ENCODE peak calls at places on chromosomes 16 and 17, in five cellular contexts. I is body of pancreas, X is K562, F is adrenal gland, Y is esophagus squamous epithelium. E is an unnamed sample. For H3K9me3 and H3K4me1, the result is how much of the 10 kb centered on the place peaks cover.

GRCh38 chr17:38352245-38353083 is 820 bp downstream of the SOCS7 start:
- DNase-seq in I (peak), X (peak), F (peak), Y (no peak), E (peak)

GRCh38 chr17:41710472-41711090 is 1.6 kb upstream of the GAST start:
- DNase-seq in I (peak), X (peak), F (no peak), Y (no peak), E (no peak)

GRCh38 chr17:50908140-50908859 is 42.1 kb upstream of the TOB1 start:
- DNase-seq in I (no peak), X (no peak), F (no peak), Y (no peak), E (no peak)

GRCh38 chr16:73231969-73232554 is 184.1 kb upstream of the ZFHX3 start:
- DNase-seq in I (peak), X (no peak), F (no peak), Y (no peak), E (no peak)

GRCh38 chr17:46139365-46140210 is 53.6 kb downstream of the KANSL1 start:
- DNase-seq in I (no peak), X (no peak), F (no peak), Y (no peak), E (no peak)

GRCh38 chr16:2773188-2773968 is 3.7 kb downstream of the ELOB start:
- DNase-seq in I (peak), X (no peak), F (no peak), Y (no peak), E (no peak)

GRCh38 chr17:15942207-15942833 is 2.6 kb upstream of the ADORA2B start:
- DNase-seq in I (no peak), X (no peak), F (no peak), Y (no peak), E (no peak)

GRCh38 chr17:21015564-21015963 is 27.2 kb downstream of the USP22 start:
- DNase-seq in I (no peak), X (no peak), F (no peak), Y (no peak), E (no peak)

GRCh38 chr17:65154770-65155589 is 17.8 kb downstream of the RGS9 start:
- DNase-seq in I (no peak), X (no peak), F (no peak), Y (no peak), E (no peak)

GRCh38 chr17:3026125-3026855 is 37.1 kb downstream of the OR1D5 start:
- DNase-seq in I (no peak), X (no peak), F (no peak), Y (no peak), E (no peak)

GRCh38 chr16:27470567-27471431 is 68.8 kb downstream of the IL21R start:
- DNase-seq in I (no peak), X (peak), F (peak), Y (no peak), E (no peak)

GRCh38 chr17:29102046-29102445 is 59.1 kb downstream of the PIPOX start:
- DNase-seq in I (no peak), X (no peak), F (no peak), Y (no peak), E (no peak)

GRCh38 chr16:630024-630814 is 566 bp upstream of the WFIKKN1 start:
- DNase-seq in I (no peak), X (no peak), F (peak), Y (no peak), E (peak)

GRCh38 chr17:32912218-32912897 is 15.6 kb upstream of the TMEM98 start:
- DNase-seq in I (peak), X (peak), F (peak), Y (no peak), E (peak)

GRCh38 chr17:64750891-64751677 is 89.0 kb upstream of the SMURF2 start:
- DNase-seq in I (no peak), X (no peak), F (no peak), Y (no peak), E (no peak)

GRCh38 chr17:7888184-7888920 is at the start of gene CHD3:
- DNase-seq in I (peak), X (no peak), F (no peak), Y (no peak), E (no peak)

GRCh38 chr16:89871895-89872294 is 1.5 kb upstream of the TCF25 start:
- DNase-seq in I (no peak), X (no peak), F (no peak), Y (no peak), E (no peak)

GRCh38 chr17:55641559-55642160 is 81.0 kb downstream of the TMEM100 start:
- DNase-seq in I (peak), X (peak), F (peak), Y (no peak), E (peak)

GRCh38 chr16:51049678-51050378 is 101.2 kb downstream of the SALL1 start:
- DNase-seq in I (no peak), X (peak), F (no peak), Y (no peak), E (no peak)

GRCh38 chr16:57926041-57926440 is 44.9 kb downstream of the CNGB1 start:
- DNase-seq in I (no peak), X (no peak), F (no peak), Y (no peak), E (no peak)

GRCh38 chr17:45309400-45309799 is 7.4 kb downstream of the MAP3K14 start:
- DNase-seq in I (no peak), X (no peak), F (no peak), Y (no peak), E (no peak)

GRCh38 chr17:58487589-58488427 is at the start of gene HSF5:
- DNase-seq in I (peak), X (no peak), F (no peak), Y (no peak), E (peak)

GRCh38 chr17:63406689-63407330 is 39.3 kb downstream of the CYB561 start:
- DNase-seq in I (peak), X (peak), F (peak), Y (peak), E (peak)

GRCh38 chr16:19499006-19499405 is 22.9 kb downstream of the GDE1 start:
- DNase-seq in I (no peak), X (no peak), F (no peak), Y (no peak), E (no peak)

GRCh38 chr16:86942469-86943175 is 364.3 kb downstream of the FOXL1 start:
- DNase-seq in I (no peak), X (no peak), F (no peak), Y (no peak), E (no peak)

GRCh38 chr17:3962217-3963069 is 1.8 kb downstream of the ATP2A3 start:
- DNase-seq in I (no peak), X (no peak), F (no peak), Y (no peak), E (no peak)

GRCh38 chr17:2905269-2905668 is 109.0 kb downstream of the RAP1GAP2 start:
- DNase-seq in I (no peak), X (no peak), F (no peak), Y (no peak), E (no peak)

GRCh38 chr17:17781591-17782424 is 55.0 kb downstream of the SREBF1 start:
- DNase-seq in I (peak), X (no peak), F (peak), Y (no peak), E (peak)

GRCh38 chr16:1535391-1536291 is 2.2 kb downstream of the TMEM204 start:
- DNase-seq in I (no peak), X (peak), F (no peak), Y (no peak), E (no peak)

GRCh38 chr17:3851461-3852100 is 5.5 kb upstream of the NCBP3 start:
- DNase-seq in I (no peak), X (no peak), F (no peak), Y (no peak), E (no peak)

GRCh38 chr16:4435668-4436067 is 10.0 kb downstream of the DNAJA3 start:
- DNase-seq in I (no peak), X (no peak), F (no peak), Y (no peak), E (no peak)

GRCh38 chr17:2071421-2072281 is 16.7 kb downstream of the HIC1 start:
- DNase-seq in I (no peak), X (no peak), F (peak), Y (no peak), E (no peak)

GRCh38 chr16:19104591-19104990 is 9.2 kb upstream of the ITPRIPL2 start:
- DNase-seq in I (no peak), X (no peak), F (no peak), Y (no peak), E (no peak)

GRCh38 chr17:65530158-65530984 is 31.1 kb downstream of the AXIN2 start:
- DNase-seq in I (no peak), X (no peak), F (peak), Y (no peak), E (no peak)

GRCh38 chr16:60640038-60640437 is 1396.2 kb downstream of the CDH8 start:
- DNase-seq in I (no peak), X (no peak), F (no peak), Y (no peak), E (no peak)

GRCh38 chr17:47694818-47695663 is 1.1 kb downstream of the TBKBP1 start:
- DNase-seq in I (peak), X (peak), F (peak), Y (no peak), E (peak)

GRCh38 chr17:47692895-47693666 is 880 bp upstream of the TBKBP1 start:
- DNase-seq in I (peak), X (no peak), F (no peak), Y (no peak), E (no peak)

GRCh38 chr17:47693667-47694017 is 319 bp upstream of the TBKBP1 start:
- DNase-seq in I (no peak), X (peak), F (no peak), Y (no peak), E (no peak)

GRCh38 chr17:47695664-47696376 is 1.9 kb downstream of the TBKBP1 start:
- DNase-seq in I (no peak), X (no peak), F (no peak), Y (no peak), E (no peak)

DNA sequence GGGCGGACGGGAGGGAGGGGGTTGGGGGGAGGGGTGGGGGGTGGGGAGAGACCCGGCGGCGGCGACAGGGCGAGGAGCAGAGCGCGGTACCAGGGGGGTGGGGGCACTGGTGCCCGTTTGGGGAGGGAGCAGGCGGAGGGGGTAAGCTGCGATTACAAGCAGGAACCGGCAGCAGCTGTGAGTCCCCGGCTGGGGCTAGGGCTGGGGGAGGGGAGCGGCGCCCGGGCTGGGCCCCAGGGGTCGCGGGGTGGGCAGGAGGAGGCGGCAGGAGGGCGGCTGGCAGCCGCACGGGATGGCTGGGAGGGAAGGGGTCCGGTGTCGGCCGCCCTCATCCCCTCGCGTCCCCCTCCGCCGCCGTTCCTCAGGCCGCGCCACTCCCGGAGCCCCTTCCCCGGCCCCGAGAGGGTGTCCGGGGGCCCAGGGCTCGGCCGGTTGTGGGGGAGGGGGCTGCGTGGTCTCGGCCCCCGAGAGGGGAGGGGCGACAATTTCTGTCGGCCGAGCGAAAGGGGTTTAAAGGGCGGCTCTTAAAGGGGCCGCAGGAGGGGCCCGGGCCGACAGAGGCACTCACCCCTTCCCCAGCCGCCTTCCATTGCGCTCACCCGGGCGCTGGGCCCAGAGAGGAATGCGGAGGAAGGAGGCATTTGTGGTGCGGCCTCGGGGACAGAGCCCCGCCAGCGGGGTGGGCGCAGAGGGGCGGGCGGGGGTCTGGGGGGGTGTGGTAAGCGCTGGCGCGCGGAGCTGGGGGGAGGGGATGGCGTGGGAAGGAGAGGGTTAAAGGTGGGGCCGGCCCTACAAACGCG is at the start of gene TBKBP1:
- DNase-seq in I (peak), X (peak), F (peak), Y (no peak), E (peak)
- TF ChIP-seq POLR2A in I (no peak), X (no peak), F (no peak), Y (no peak), E (no peak)

DNA sequence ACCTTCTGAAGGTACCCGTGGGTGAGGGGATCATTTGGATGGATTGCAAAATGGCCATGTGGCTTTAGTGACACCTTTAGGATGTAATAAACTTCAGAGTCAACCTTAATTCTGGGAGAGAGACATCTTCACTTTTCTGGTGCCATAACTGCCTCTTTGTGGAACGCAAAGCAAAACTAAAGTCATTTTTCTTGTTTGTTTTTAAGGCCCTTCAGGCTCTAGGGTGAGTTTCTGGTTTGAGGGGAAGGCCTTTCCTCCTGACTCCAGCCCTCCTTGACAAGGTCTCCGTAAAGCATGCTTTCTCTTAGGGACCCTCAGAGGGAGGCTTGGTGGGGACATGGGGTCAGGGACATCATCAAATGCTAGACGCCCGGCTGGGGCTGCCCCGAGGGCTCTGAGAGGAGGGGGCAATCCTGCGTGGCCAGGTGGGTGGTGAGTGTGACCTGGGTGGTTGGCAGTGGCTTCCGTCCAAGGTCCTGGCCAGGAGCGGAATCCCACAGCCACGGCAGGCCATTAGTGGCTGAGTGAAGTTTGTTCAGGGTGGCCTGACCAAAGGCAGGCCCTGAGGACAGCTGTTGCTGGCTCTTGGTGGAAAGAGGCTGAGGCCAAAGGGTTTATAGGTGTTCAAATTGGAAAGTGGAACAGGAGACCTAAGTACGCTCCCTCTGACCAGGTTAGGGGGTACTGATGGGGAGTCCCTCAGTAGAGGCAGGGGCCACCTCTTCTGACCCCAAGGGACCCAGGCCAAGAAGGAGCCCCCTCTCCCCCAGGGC is 112.2 kb downstream of the METRNL start:
- DNase-seq in I (peak), X (no peak), F (peak), Y (no peak), E (no peak)
- H3K9me3 ChIP-seq in I (under half), X (under half), F (under half), Y (under half), E (under half)

GRCh38 chr17:81044428-81044763 is 9.4 kb downstream of the BAIAP2 start:
- DNase-seq in I (no peak), X (no peak), F (no peak), Y (no peak), E (no peak)

GRCh38 chr17:81045590-81046095 is 10.7 kb downstream of the BAIAP2 start:
- DNase-seq in I (no peak), X (no peak), F (no peak), Y (no peak), E (no peak)

GRCh38 chr17:81043725-81044427 is 8.9 kb downstream of the BAIAP2 start:
- DNase-seq in I (peak), X (no peak), F (no peak), Y (no peak), E (no peak)

GRCh38 chr17:81046131-81046769 is 11.3 kb downstream of the BAIAP2 start:
- DNase-seq in I (no peak), X (no peak), F (no peak), Y (no peak), E (no peak)

GRCh38 chr17:81044764-81045589 is 10.0 kb downstream of the BAIAP2 start:
- DNase-seq in I (peak), X (no peak), F (peak), Y (no peak), E (peak)
- H3K4me1 ChIP-seq in I (under half), X (under half), F (under half), Y (half or more), E (under half)

DNA sequence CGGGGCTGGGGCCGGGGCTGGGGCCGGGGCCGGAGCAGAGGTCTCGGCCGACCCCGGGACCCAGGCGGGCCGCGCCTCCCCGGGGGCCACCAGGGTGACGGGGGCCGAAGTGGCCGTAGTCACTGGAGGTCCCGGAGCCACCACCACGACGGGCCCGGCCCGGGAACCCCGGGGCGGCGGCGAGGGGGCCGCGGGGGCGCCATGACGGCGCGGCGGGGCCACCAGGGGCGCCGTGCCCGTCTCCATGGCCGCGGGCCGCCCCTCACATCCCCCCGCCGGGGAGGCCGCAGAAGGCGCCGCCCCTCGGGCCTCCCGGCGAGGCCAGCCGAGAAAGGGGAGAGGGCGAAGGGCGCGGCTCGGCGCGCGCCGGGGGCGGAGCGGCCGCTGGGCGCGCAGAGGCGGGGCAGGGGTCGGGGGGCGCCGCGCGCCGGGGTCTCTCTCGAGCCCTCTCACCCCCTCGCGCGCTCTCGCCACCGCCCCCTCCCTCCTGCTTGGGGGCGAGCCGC is 303 bp downstream of the TBC1D10B start:
- DNase-seq in I (no peak), X (peak), F (no peak), Y (no peak), E (no peak)
- TF ChIP-seq POLR2A in I (peak), X (no peak), F (no peak), Y (no peak), E (no peak)

DNA sequence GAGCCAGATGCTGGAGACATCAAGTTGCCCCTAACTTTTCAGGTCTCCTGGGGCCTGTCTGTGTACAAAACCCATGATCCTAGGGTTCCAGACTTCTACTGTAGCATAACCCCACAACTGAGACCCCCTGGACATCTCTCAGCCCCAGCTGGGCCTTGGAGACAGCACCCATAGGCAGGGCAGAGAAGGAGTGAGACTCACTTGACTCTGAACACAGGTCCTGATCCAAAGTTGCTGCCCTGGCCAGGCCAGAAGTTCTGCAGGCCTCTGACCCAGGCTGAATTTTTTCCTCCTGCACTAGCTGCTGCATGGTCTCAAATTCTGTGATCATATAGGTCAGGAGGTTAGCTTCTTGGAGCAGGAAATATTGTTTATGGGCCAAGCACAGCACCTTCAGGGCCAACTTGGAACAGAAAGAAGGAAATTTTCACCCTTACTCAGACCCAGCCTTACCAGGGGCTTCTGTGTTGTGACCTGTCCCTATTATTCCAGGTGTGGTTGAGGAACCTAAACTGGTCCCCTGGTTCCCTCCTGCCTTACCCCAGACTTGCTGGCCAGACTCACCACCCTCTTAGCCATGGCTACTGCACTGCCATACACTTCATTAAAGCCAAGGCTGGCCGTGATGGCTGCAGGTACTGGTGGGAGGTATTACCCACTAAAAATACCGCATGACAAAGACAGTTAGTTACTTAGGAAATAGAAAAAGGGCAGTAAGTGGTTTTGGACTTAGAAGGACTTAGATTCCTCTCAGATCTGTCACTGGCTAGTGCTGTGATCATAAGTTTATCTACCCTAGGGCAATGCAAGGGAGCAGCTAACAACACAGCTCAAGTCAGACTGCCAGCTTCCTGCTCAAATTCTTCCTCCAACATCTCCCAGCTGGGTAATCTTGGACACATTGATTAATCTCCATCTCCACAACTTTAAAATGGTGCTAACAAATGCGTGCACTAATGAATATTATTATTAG is 2180.1 kb downstream of the TP53TG3F start:
- DNase-seq in I (no peak), X (no peak), F (no peak), Y (no peak), E (no peak)
- H3K9me3 ChIP-seq in I (under half), X (under half), F (under half), Y (under half), E (under half)

DNA sequence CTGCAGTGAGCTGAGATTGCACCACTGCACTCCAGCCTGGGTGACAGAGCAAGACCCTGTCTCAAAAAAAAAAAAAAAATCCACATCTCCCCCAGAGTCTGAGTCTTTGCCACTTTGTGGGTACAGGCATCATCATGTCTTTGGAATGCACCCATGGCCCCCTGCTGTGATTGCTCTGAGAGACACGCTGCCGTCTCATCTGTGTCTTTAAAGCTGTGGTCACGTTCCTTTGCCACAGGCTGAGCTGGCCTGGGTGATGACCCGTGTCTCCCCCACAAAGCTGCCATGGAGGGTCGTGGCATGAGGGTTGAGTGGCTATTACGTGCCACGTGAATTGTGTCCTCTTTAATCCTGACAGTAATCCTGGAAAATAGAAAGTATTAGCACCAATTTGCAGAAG is 20.2 kb downstream of the CRISPLD2 start:
- DNase-seq in I (no peak), X (no peak), F (no peak), Y (no peak), E (no peak)
- H3K4me1 ChIP-seq in I (under half), X (under half), F (under half), Y (under half), E (under half)

GRCh38 chr17:77849203-77849602 is 109.3 kb upstream of the TNRC6C start:
- DNase-seq in I (no peak), X (no peak), F (no peak), Y (no peak), E (no peak)
- TF ChIP-seq POLR2A in I (no peak), X (no peak), F (no peak), Y (no peak), E (no peak)